ENCODE peak calls at places on chromosomes 16 and 17, in four cellular contexts. M is dorsolateral prefrontal cortex, J is BJ, Z is cardiac muscle cell. A is an unnamed sample.

GRCh38 chr17:81398855-81399451 is 3.7 kb downstream of the BAHCC1 start:
- DNase-seq in M (no peak), J (no peak), Z (peak), A (no peak)

GRCh38 chr17:74842599-74843351 is 16.9 kb downstream of the GRIN2C start:
- DNase-seq in Z (peak), J (no peak), M (peak), A (peak)

GRCh38 chr16:22206013-22206846 is at the start of gene EEF2K:
- DNase-seq in Z (peak), J (peak), M (peak), A (peak)

GRCh38 chr16:626787-627457 is 3.9 kb upstream of the WFIKKN1 start:
- DNase-seq in Z (peak), J (peak), M (peak), A (peak)

GRCh38 chr17:30823425-30823824 is 1.1 kb downstream of the CRLF3 start:
- DNase-seq in M (no peak), Z (no peak), J (no peak), A (no peak)

GRCh38 chr17:76382305-76382802 is 2.1 kb upstream of the SPHK1 start:
- DNase-seq in M (no peak), J (no peak), Z (peak), A (no peak)

GRCh38 chr17:30405161-30405560 is 26.4 kb downstream of the CPD start:
- DNase-seq in J (no peak), M (no peak), Z (no peak), A (no peak)

GRCh38 chr16:64417711-64418227 is 704.1 kb downstream of the CDH11 start:
- DNase-seq in J (peak), M (no peak), Z (peak), A (peak)

GRCh38 chr16:8905168-8905762 is 23.1 kb downstream of the LITAFD start:
- DNase-seq in Z (peak), M (no peak), J (no peak), A (no peak)

GRCh38 chr16:24540575-24541240 is 1.3 kb downstream of the RBBP6 start:
- DNase-seq in Z (peak), J (no peak), M (no peak), A (no peak)

GRCh38 chr17:30954046-30954805 is 16.6 kb upstream of the RNF135 start:
- DNase-seq in Z (no peak), M (no peak), J (no peak), A (no peak)

GRCh38 chr16:67632415-67633172 is 12.3 kb upstream of the CARMIL2 start:
- DNase-seq in Z (peak), J (no peak), M (peak), A (peak)

GRCh38 chr16:66636199-66636598 is 31.7 kb downstream of the CMTM3 start:
- DNase-seq in M (no peak), Z (no peak), J (no peak), A (no peak)

GRCh38 chr17:16516594-16517018 is 24.6 kb upstream of the LRRC75A start:
- DNase-seq in J (peak), Z (peak), M (peak), A (no peak)

GRCh38 chr17:79851461-79851817 is 12.2 kb upstream of the CBX4 start:
- DNase-seq in J (no peak), Z (no peak), M (no peak), A (no peak)

GRCh38 chr16:15690296-15690695 is 40.3 kb downstream of the NDE1 start:
- DNase-seq in Z (no peak), M (no peak), J (no peak), A (no peak)

GRCh38 chr17:43556292-43556691 is 10.2 kb upstream of the ETV4 start:
- DNase-seq in M (no peak), Z (peak), J (peak), A (no peak)

GRCh38 chr16:69186642-69187386 is at the start of gene SNTB2:
- DNase-seq in M (peak), J (no peak), Z (peak), A (no peak)

GRCh38 chr16:24996731-24997130 is 18.4 kb downstream of the ARHGAP17 start:
- DNase-seq in Z (no peak), J (no peak), M (no peak), A (no peak)

GRCh38 chr16:379961-380836 is 1.6 kb downstream of the PGAP6 start:
- DNase-seq in J (no peak), Z (no peak), M (no peak), A (no peak)

GRCh38 chr17:34979650-34980352 is 511 bp upstream of the LIG3 start:
- DNase-seq in Z (peak), J (no peak), M (no peak), A (no peak)

GRCh38 chr16:27759947-27760844 is 210.3 kb downstream of the KATNIP start:
- DNase-seq in Z (no peak), J (no peak), M (no peak), A (no peak)

GRCh38 chr16:27756206-27756970 is 206.4 kb downstream of the KATNIP start:
- DNase-seq in J (no peak), Z (no peak), M (no peak), A (no peak)

GRCh38 chr16:27760845-27761176 is 210.9 kb downstream of the KATNIP start:
- DNase-seq in M (no peak), Z (no peak), J (no peak), A (no peak)

GRCh38 chr16:27759301-27759871 is 209.4 kb downstream of the KATNIP start:
- DNase-seq in M (no peak), J (no peak), Z (peak), A (no peak)

GRCh38 chr16:27758544-27758943 is 208.6 kb downstream of the KATNIP start:
- DNase-seq in Z (no peak), J (no peak), M (no peak), A (no peak)
- H3K4me3 ChIP-seq in Z (no peak), J (no peak), M (no peak), A (no peak)

GRCh38 chr17:8128125-8128784 is 4.3 kb upstream of the HES7 start:
- DNase-seq in M (no peak), Z (no peak), J (no peak), A (no peak)
- H3K4me3 ChIP-seq in M (no peak), Z (no peak), J (no peak), A (no peak)

GRCh38 chr17:28252436-28252835 is 66.6 kb upstream of the TMEM97 start:
- DNase-seq in M (no peak), Z (no peak), J (no peak), A (peak)
- H3K4me3 ChIP-seq in M (no peak), Z (no peak), J (no peak), A (no peak)

GRCh38 chr16:4111748-4112696 is 4.2 kb downstream of the ADCY9 start:
- DNase-seq in J (no peak), Z (no peak), M (no peak), A (no peak)
- H3K4me3 ChIP-seq in J (peak), Z (peak), M (peak), A (peak)

GRCh38 chr16:70441406-70441990 is 2.6 kb upstream of the ST3GAL2 start:
- DNase-seq in J (no peak), M (no peak), Z (no peak), A (no peak)
- H3K4me3 ChIP-seq in J (no peak), M (no peak), Z (no peak), A (no peak)

GRCh38 chr17:78379134-78379497 is 667 bp downstream of the PGS1 start:
- DNase-seq in Z (peak), J (no peak), M (no peak), A (peak)

GRCh38 chr17:78380370-78380769 is 1.9 kb downstream of the PGS1 start:
- DNase-seq in Z (no peak), J (no peak), M (no peak), A (no peak)

GRCh38 chr17:78384479-78385175 is 6.2 kb downstream of the PGS1 start:
- DNase-seq in Z (no peak), M (no peak), J (no peak), A (no peak)

GRCh38 chr17:78383725-78384471 is 5.4 kb downstream of the PGS1 start:
- DNase-seq in Z (peak), J (peak), M (no peak), A (peak)

GRCh38 chr17:78381601-78382168 is 3.2 kb downstream of the PGS1 start:
- DNase-seq in M (no peak), Z (no peak), J (no peak), A (no peak)
- H3K4me3 ChIP-seq in M (no peak), Z (no peak), J (no peak), A (no peak)